ENCODE peak calls at places on chromosomes 6 and 20, in six cellular contexts. One of them, this sample, is unnamed.

GRCh38 chr6:28807682-28808280 is 116.0 kb downstream of the TRIM27 start:
- DNase-seq in Calu3: peak
- DNase-seq in ovary: no peak
- DNase-seq in dermis blood vessel endothelial cell: peak
- DNase-seq in CD4-positive, alpha-beta memory T cell: no peak
- DNase-seq in globus pallidus: no peak
- DNase-seq in this sample: peak

GRCh38 chr20:62381202-62381797 is 5.6 kb upstream of the RPS21 start:
- DNase-seq in Calu3: no peak
- DNase-seq in ovary: no peak
- DNase-seq in dermis blood vessel endothelial cell: peak
- DNase-seq in globus pallidus: no peak
- DNase-seq in CD4-positive, alpha-beta memory T cell: no peak
- DNase-seq in this sample: no peak

GRCh38 chr20:17797163-17797562 is 97.4 kb downstream of the BANF2 start:
- DNase-seq in CD4-positive, alpha-beta memory T cell: no peak
- DNase-seq in dermis blood vessel endothelial cell: no peak
- DNase-seq in ovary: no peak
- DNase-seq in Calu3: no peak
- DNase-seq in globus pallidus: no peak
- DNase-seq in this sample: no peak

GRCh38 chr20:17505664-17506517 is 25.3 kb downstream of the BFSP1 start:
- DNase-seq in globus pallidus: no peak
- DNase-seq in Calu3: no peak
- DNase-seq in CD4-positive, alpha-beta memory T cell: peak
- DNase-seq in dermis blood vessel endothelial cell: peak
- DNase-seq in ovary: peak
- DNase-seq in this sample: peak

GRCh38 chr20:33296206-33296605 is 13.2 kb downstream of the BPIFB1 start:
- DNase-seq in Calu3: no peak
- DNase-seq in globus pallidus: no peak
- DNase-seq in dermis blood vessel endothelial cell: no peak
- DNase-seq in CD4-positive, alpha-beta memory T cell: no peak
- DNase-seq in ovary: no peak
- DNase-seq in this sample: no peak

GRCh38 chr20:6604179-6604578 is 163.3 kb upstream of the BMP2 start:
- DNase-seq in ovary: no peak
- DNase-seq in dermis blood vessel endothelial cell: no peak
- DNase-seq in globus pallidus: no peak
- DNase-seq in CD4-positive, alpha-beta memory T cell: no peak
- DNase-seq in Calu3: no peak
- DNase-seq in this sample: no peak

GRCh38 chr20:46367967-46368901 is 38.2 kb downstream of the ELMO2 start:
- DNase-seq in CD4-positive, alpha-beta memory T cell: no peak
- DNase-seq in Calu3: peak
- DNase-seq in ovary: no peak
- DNase-seq in dermis blood vessel endothelial cell: no peak
- DNase-seq in globus pallidus: no peak
- DNase-seq in this sample: no peak

GRCh38 chr6:166007349-166008263 is 160.0 kb downstream of the TBXT start:
- DNase-seq in globus pallidus: no peak
- DNase-seq in dermis blood vessel endothelial cell: no peak
- DNase-seq in CD4-positive, alpha-beta memory T cell: no peak
- DNase-seq in Calu3: peak
- DNase-seq in ovary: peak
- DNase-seq in this sample: no peak

GRCh38 chr6:81086931-81087330 is 665.5 kb downstream of the TENT5A start:
- DNase-seq in globus pallidus: no peak
- DNase-seq in Calu3: no peak
- DNase-seq in CD4-positive, alpha-beta memory T cell: no peak
- DNase-seq in dermis blood vessel endothelial cell: no peak
- DNase-seq in ovary: no peak
- DNase-seq in this sample: no peak

GRCh38 chr6:115485400-115485799 is 575.3 kb downstream of the FRK start:
- DNase-seq in globus pallidus: no peak
- DNase-seq in CD4-positive, alpha-beta memory T cell: no peak
- DNase-seq in Calu3: no peak
- DNase-seq in ovary: no peak
- DNase-seq in dermis blood vessel endothelial cell: no peak
- DNase-seq in this sample: no peak

GRCh38 chr20:50547956-50548355 is 37.8 kb downstream of the PTPN1 start:
- DNase-seq in ovary: no peak
- DNase-seq in globus pallidus: no peak
- DNase-seq in dermis blood vessel endothelial cell: no peak
- DNase-seq in Calu3: no peak
- DNase-seq in CD4-positive, alpha-beta memory T cell: no peak
- DNase-seq in this sample: no peak

GRCh38 chr6:169019727-169020491 is 233.7 kb downstream of the THBS2 start:
- DNase-seq in dermis blood vessel endothelial cell: no peak
- DNase-seq in globus pallidus: no peak
- DNase-seq in Calu3: peak
- DNase-seq in CD4-positive, alpha-beta memory T cell: no peak
- DNase-seq in ovary: no peak
- DNase-seq in this sample: no peak

GRCh38 chr20:1816384-1817381 is 78.5 kb upstream of the SIRPA start:
- DNase-seq in CD4-positive, alpha-beta memory T cell: no peak
- DNase-seq in ovary: no peak
- DNase-seq in Calu3: no peak
- DNase-seq in dermis blood vessel endothelial cell: peak
- DNase-seq in globus pallidus: peak
- DNase-seq in this sample: peak

GRCh38 chr6:39806277-39806676 is 14.1 kb downstream of the DAAM2 start:
- DNase-seq in ovary: no peak
- DNase-seq in CD4-positive, alpha-beta memory T cell: no peak
- DNase-seq in globus pallidus: no peak
- DNase-seq in dermis blood vessel endothelial cell: no peak
- DNase-seq in Calu3: no peak
- DNase-seq in this sample: no peak

GRCh38 chr6:43917878-43918382 is 147.9 kb downstream of the VEGFA start:
- DNase-seq in Calu3: no peak
- DNase-seq in dermis blood vessel endothelial cell: no peak
- DNase-seq in ovary: no peak
- DNase-seq in globus pallidus: no peak
- DNase-seq in CD4-positive, alpha-beta memory T cell: no peak
- DNase-seq in this sample: no peak

GRCh38 chr6:81769834-81770233 is 17.4 kb upstream of the TENT5A start:
- DNase-seq in ovary: no peak
- DNase-seq in dermis blood vessel endothelial cell: no peak
- DNase-seq in CD4-positive, alpha-beta memory T cell: no peak
- DNase-seq in Calu3: no peak
- DNase-seq in globus pallidus: no peak
- DNase-seq in this sample: no peak

GRCh38 chr20:58225490-58226200 is 2.8 kb downstream of the ANKRD60 start:
- DNase-seq in globus pallidus: no peak
- DNase-seq in CD4-positive, alpha-beta memory T cell: no peak
- DNase-seq in ovary: no peak
- DNase-seq in dermis blood vessel endothelial cell: no peak
- DNase-seq in Calu3: no peak
- DNase-seq in this sample: no peak

GRCh38 chr20:63000958-63001357 is 5.8 kb downstream of the BHLHE23 start:
- DNase-seq in dermis blood vessel endothelial cell: no peak
- DNase-seq in CD4-positive, alpha-beta memory T cell: no peak
- DNase-seq in ovary: no peak
- DNase-seq in globus pallidus: no peak
- DNase-seq in Calu3: no peak
- DNase-seq in this sample: no peak

GRCh38 chr6:105263685-105264298 is 84.0 kb upstream of the POPDC3 start:
- DNase-seq in dermis blood vessel endothelial cell: no peak
- DNase-seq in Calu3: no peak
- DNase-seq in ovary: no peak
- DNase-seq in globus pallidus: no peak
- DNase-seq in CD4-positive, alpha-beta memory T cell: no peak
- DNase-seq in this sample: no peak

GRCh38 chr6:15512126-15512525 is 150.7 kb downstream of the DTNBP1 start:
- DNase-seq in Calu3: no peak
- DNase-seq in dermis blood vessel endothelial cell: peak
- DNase-seq in CD4-positive, alpha-beta memory T cell: no peak
- DNase-seq in ovary: no peak
- DNase-seq in globus pallidus: no peak
- DNase-seq in this sample: no peak

GRCh38 chr6:16059496-16059895 is 69.4 kb upstream of the MYLIP start:
- DNase-seq in Calu3: no peak
- DNase-seq in globus pallidus: no peak
- DNase-seq in CD4-positive, alpha-beta memory T cell: no peak
- DNase-seq in ovary: no peak
- DNase-seq in dermis blood vessel endothelial cell: no peak
- DNase-seq in this sample: no peak

GRCh38 chr6:40999498-41000070 is 39.4 kb downstream of the UNC5CL start:
- DNase-seq in globus pallidus: peak
- DNase-seq in CD4-positive, alpha-beta memory T cell: no peak
- DNase-seq in ovary: peak
- DNase-seq in Calu3: peak
- DNase-seq in dermis blood vessel endothelial cell: peak
- DNase-seq in this sample: peak

GRCh38 chr6:30007132-30007764 is 53.8 kb upstream of the POLR1H start:
- DNase-seq in ovary: peak
- DNase-seq in CD4-positive, alpha-beta memory T cell: no peak
- DNase-seq in Calu3: peak
- DNase-seq in globus pallidus: no peak
- DNase-seq in dermis blood vessel endothelial cell: no peak
- DNase-seq in this sample: no peak

GRCh38 chr6:33872761-33873160 is 69.0 kb upstream of the MLN start:
- DNase-seq in dermis blood vessel endothelial cell: no peak
- DNase-seq in globus pallidus: no peak
- DNase-seq in ovary: no peak
- DNase-seq in CD4-positive, alpha-beta memory T cell: no peak
- DNase-seq in Calu3: no peak
- DNase-seq in this sample: no peak

GRCh38 chr20:41746635-41747034 is 128.5 kb upstream of the CHD6 start:
- DNase-seq in ovary: no peak
- DNase-seq in dermis blood vessel endothelial cell: no peak
- DNase-seq in CD4-positive, alpha-beta memory T cell: no peak
- DNase-seq in globus pallidus: no peak
- DNase-seq in Calu3: no peak
- DNase-seq in this sample: no peak

GRCh38 chr6:139925894-139926641 is 551.6 kb upstream of the CITED2 start:
- DNase-seq in dermis blood vessel endothelial cell: peak
- DNase-seq in CD4-positive, alpha-beta memory T cell: no peak
- DNase-seq in Calu3: no peak
- DNase-seq in globus pallidus: no peak
- DNase-seq in ovary: no peak
- DNase-seq in this sample: no peak

GRCh38 chr6:72140795-72141194 is 254.4 kb downstream of the RIMS1 start:
- DNase-seq in dermis blood vessel endothelial cell: no peak
- DNase-seq in CD4-positive, alpha-beta memory T cell: no peak
- DNase-seq in globus pallidus: no peak
- DNase-seq in ovary: no peak
- DNase-seq in Calu3: no peak
- DNase-seq in this sample: no peak

GRCh38 chr20:4844766-4845465 is 123.2 kb downstream of the PRND start:
- DNase-seq in ovary: no peak
- DNase-seq in CD4-positive, alpha-beta memory T cell: no peak
- DNase-seq in Calu3: no peak
- DNase-seq in globus pallidus: no peak
- DNase-seq in dermis blood vessel endothelial cell: no peak
- DNase-seq in this sample: no peak

GRCh38 chr6:11413112-11413687 is 124.3 kb upstream of the TMEM170B start:
- DNase-seq in ovary: no peak
- DNase-seq in Calu3: no peak
- DNase-seq in dermis blood vessel endothelial cell: no peak
- DNase-seq in CD4-positive, alpha-beta memory T cell: no peak
- DNase-seq in globus pallidus: no peak
- DNase-seq in this sample: no peak

GRCh38 chr6:44494011-44494501 is 106.5 kb downstream of the CDC5L start:
- DNase-seq in globus pallidus: no peak
- DNase-seq in dermis blood vessel endothelial cell: peak
- DNase-seq in CD4-positive, alpha-beta memory T cell: no peak
- DNase-seq in Calu3: peak
- DNase-seq in ovary: no peak
- DNase-seq in this sample: peak

GRCh38 chr6:3848925-3849605 is at the start of gene FAM50B:
- DNase-seq in CD4-positive, alpha-beta memory T cell: peak
- DNase-seq in Calu3: peak
- DNase-seq in ovary: peak
- DNase-seq in dermis blood vessel endothelial cell: peak
- DNase-seq in globus pallidus: peak
- DNase-seq in this sample: peak

GRCh38 chr6:76835289-76835688 is 628.0 kb downstream of the HTR1B start:
- DNase-seq in CD4-positive, alpha-beta memory T cell: no peak
- DNase-seq in globus pallidus: no peak
- DNase-seq in Calu3: no peak
- DNase-seq in dermis blood vessel endothelial cell: no peak
- DNase-seq in ovary: no peak
- DNase-seq in this sample: no peak

GRCh38 chr20:63064745-63065711 is 58.3 kb upstream of the BHLHE23 start:
- DNase-seq in Calu3: no peak
- DNase-seq in CD4-positive, alpha-beta memory T cell: no peak
- DNase-seq in ovary: no peak
- DNase-seq in dermis blood vessel endothelial cell: no peak
- DNase-seq in globus pallidus: no peak
- DNase-seq in this sample: no peak

GRCh38 chr6:169986171-169986847 is 234.9 kb downstream of the ERMARD start:
- DNase-seq in Calu3: no peak
- DNase-seq in ovary: no peak
- DNase-seq in CD4-positive, alpha-beta memory T cell: no peak
- DNase-seq in globus pallidus: no peak
- DNase-seq in dermis blood vessel endothelial cell: no peak
- DNase-seq in this sample: no peak

GRCh38 chr6:167717455-167717854 is 109.3 kb upstream of the AFDN start:
- DNase-seq in globus pallidus: no peak
- DNase-seq in dermis blood vessel endothelial cell: no peak
- DNase-seq in ovary: no peak
- DNase-seq in CD4-positive, alpha-beta memory T cell: no peak
- DNase-seq in Calu3: no peak
- DNase-seq in this sample: no peak

GRCh38 chr6:14059791-14060436 is 57.7 kb upstream of the CD83 start:
- DNase-seq in Calu3: peak
- DNase-seq in CD4-positive, alpha-beta memory T cell: no peak
- DNase-seq in ovary: no peak
- DNase-seq in dermis blood vessel endothelial cell: peak
- DNase-seq in globus pallidus: no peak
- DNase-seq in this sample: no peak

GRCh38 chr20:58608096-58608840 is 42.8 kb upstream of the STX16 start:
- DNase-seq in dermis blood vessel endothelial cell: no peak
- DNase-seq in globus pallidus: no peak
- DNase-seq in ovary: no peak
- DNase-seq in Calu3: no peak
- DNase-seq in CD4-positive, alpha-beta memory T cell: no peak
- DNase-seq in this sample: no peak

GRCh38 chr20:11108102-11108842 is 434.5 kb upstream of the JAG1 start:
- DNase-seq in globus pallidus: peak
- DNase-seq in ovary: no peak
- DNase-seq in Calu3: no peak
- DNase-seq in dermis blood vessel endothelial cell: peak
- DNase-seq in CD4-positive, alpha-beta memory T cell: no peak
- DNase-seq in this sample: no peak

GRCh38 chr6:30450908-30451818 is 38.1 kb upstream of the HLA-E start:
- DNase-seq in ovary: no peak
- DNase-seq in CD4-positive, alpha-beta memory T cell: peak
- DNase-seq in dermis blood vessel endothelial cell: peak
- DNase-seq in Calu3: no peak
- DNase-seq in globus pallidus: peak
- DNase-seq in this sample: peak

This sample was measured in lung microvascular endothelial cell.